ENCODE peak calls at places on chromosomes 13 and 19, in ten cellular contexts. U, Y, A, I, L, E, D, S, B and F are unnamed samples.

GRCh38 chr13:23956106-23956505 is 58.8 kb upstream of the C1QTNF9B start:
- DNase-seq in U (peak; percentile 77), Y (no peak), A (no peak), I (no peak), L (no peak), E (no peak), D (no peak), S (peak; percentile 55), B (no peak), F (no peak)

GRCh38 chr19:16061943-16062342 is 14.4 kb upstream of the TPM4 start:
- DNase-seq in U (no peak), Y (no peak), A (no peak), I (no peak), L (no peak), E (no peak), D (no peak), S (no peak), B (no peak), F (no peak)

GRCh38 chr19:48719263-48720171 is at the start of gene MAMSTR:
- DNase-seq in U (no peak), Y (no peak), A (no peak), I (peak; percentile 30), L (no peak), E (peak; percentile 82), D (peak; percentile 75), S (no peak), B (peak; percentile 57), F (no peak)

GRCh38 chr19:11580665-11581418 is 3.4 kb upstream of the ACP5 start:
- DNase-seq in U (no peak), Y (no peak), A (no peak), I (no peak), L (no peak), E (no peak), D (no peak), S (peak; percentile 8), B (no peak), F (no peak)

GRCh38 chr13:26202365-26202972 is 19.6 kb downstream of the RNF6 start:
- DNase-seq in U (no peak), Y (no peak), A (no peak), I (no peak), L (no peak), E (no peak), D (no peak), S (peak; percentile 64), B (no peak), F (no peak)

GRCh38 chr13:42720116-42720857 is 61.1 kb upstream of the FAM216B start:
- DNase-seq in U (peak; percentile 93), Y (no peak), A (no peak), I (no peak), L (no peak), E (no peak), D (no peak), S (peak; percentile 99), B (peak; percentile 56), F (no peak)

GRCh38 chr19:3108775-3109174 is 14.6 kb downstream of the GNA11 start:
- DNase-seq in U (no peak), Y (no peak), A (peak; percentile 69), I (peak; percentile 53), L (peak; percentile 71), E (peak; percentile 83), D (peak; percentile 80), S (peak; percentile 50), B (peak; percentile 52), F (peak; percentile 9)

GRCh38 chr13:112783946-112784500 is 94.2 kb downstream of the ATP11A start:
- DNase-seq in U (no peak), Y (no peak), A (no peak), I (no peak), L (no peak), E (peak; percentile 82), D (peak; percentile 35), S (no peak), B (peak; percentile 13), F (no peak)

GRCh38 chr19:50288954-50289353 is 40.2 kb downstream of the KCNC3 start:
- DNase-seq in U (no peak), Y (no peak), A (no peak), I (no peak), L (no peak), E (no peak), D (no peak), S (no peak), B (no peak), F (no peak)

GRCh38 chr19:50286443-50286842 is 42.7 kb downstream of the KCNC3 start:
- DNase-seq in U (no peak), Y (no peak), A (no peak), I (no peak), L (no peak), E (no peak), D (no peak), S (no peak), B (no peak), F (no peak)

GRCh38 chr19:50290011-50290410 is 39.2 kb downstream of the KCNC3 start:
- DNase-seq in U (no peak), Y (no peak), A (no peak), I (no peak), L (no peak), E (no peak), D (no peak), S (no peak), B (no peak), F (no peak)

GRCh38 chr19:50287331-50287730 is 41.8 kb downstream of the KCNC3 start:
- DNase-seq in U (no peak), Y (no peak), A (no peak), I (no peak), L (no peak), E (no peak), D (no peak), S (no peak), B (no peak), F (no peak)

DNA sequence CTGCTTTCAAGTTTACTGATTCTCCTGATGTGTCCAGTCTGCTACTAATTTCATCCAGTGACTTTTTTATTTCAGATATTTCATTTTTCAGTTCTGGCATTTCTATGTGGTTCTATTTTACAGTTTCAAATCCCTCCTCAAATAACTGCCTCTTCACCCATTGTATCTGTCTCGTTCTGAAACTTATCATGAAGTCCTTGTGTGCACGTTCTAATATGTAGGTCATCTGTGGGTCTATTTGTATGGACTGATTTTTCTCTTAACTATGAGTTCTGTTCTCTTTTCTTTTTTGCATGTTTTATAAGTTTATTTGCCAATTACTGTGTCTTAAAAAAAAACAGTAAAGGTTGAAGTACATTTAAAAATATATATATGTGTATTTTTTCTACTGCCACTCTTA is 43.3 kb downstream of the KCNC3 start:
- DNase-seq in U (no peak), Y (no peak), A (no peak), I (no peak), L (no peak), E (no peak), D (no peak), S (no peak), B (no peak), F (no peak)
- H3K27ac ChIP-seq in U (no peak overlapping the region), Y (no peak overlapping the region), A (no peak overlapping the region), I (no peak overlapping the region), L (no peak overlapping the region), E (no peak overlapping the region), D (no peak overlapping the region), S (no peak overlapping the region), B (no peak overlapping the region), F (no peak overlapping the region)

DNA sequence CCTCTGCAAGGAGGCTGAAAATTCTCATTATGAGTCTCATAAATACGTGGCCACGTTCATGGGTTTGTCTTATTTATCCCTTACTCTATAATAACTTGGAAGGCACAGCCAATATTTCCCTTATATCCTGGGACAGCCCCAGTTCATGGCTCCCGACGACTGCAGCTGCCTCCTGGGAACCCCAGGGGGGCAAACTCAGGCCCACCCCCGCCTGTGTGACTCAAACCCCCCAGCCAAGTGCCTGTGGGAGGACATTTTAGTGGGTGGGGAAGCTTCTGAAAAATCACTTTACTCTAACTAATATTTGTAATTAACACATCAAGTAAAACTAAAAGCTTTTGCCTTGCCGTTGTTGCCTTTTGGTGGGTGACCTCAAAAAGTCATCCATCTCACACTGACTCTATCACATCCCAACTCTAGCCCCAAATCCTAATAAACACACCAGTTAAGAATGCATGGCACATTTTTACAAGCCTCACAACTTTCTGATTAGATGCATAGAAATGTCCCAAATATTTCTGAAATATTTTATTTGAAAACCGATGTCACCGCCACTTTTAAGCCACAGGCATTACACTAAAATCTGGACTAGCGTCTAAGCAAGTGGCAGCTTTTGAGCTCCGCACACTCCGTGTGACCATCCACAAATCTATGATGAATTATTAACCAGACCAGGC is 14.2 kb downstream of the RASA3 start:
- DNase-seq in U (no peak), Y (no peak), A (no peak), I (no peak), L (no peak), E (peak; percentile 43), D (peak; percentile 45), S (no peak), B (no peak), F (no peak)
- H3K27ac ChIP-seq in U (peak overlapping the region; percentile 98), Y (peak overlapping the region; percentile 72), A (no peak overlapping the region), I (no peak overlapping the region), L (no peak overlapping the region), E (peak overlapping the region; percentile 55), D (peak overlapping the region; percentile 66), S (peak overlapping the region; percentile 99), B (peak overlapping the region; percentile 78), F (no peak overlapping the region)

GRCh38 chr19:17542042-17542441 is 13.4 kb upstream of the COLGALT1 start:
- DNase-seq in U (no peak), Y (no peak), A (no peak), I (no peak), L (no peak), E (no peak), D (no peak), S (no peak), B (no peak), F (no peak)

GRCh38 chr19:17544418-17544817 is 11.0 kb upstream of the COLGALT1 start:
- DNase-seq in U (no peak), Y (no peak), A (no peak), I (no peak), L (no peak), E (no peak), D (no peak), S (no peak), B (no peak), F (no peak)

GRCh38 chr19:17541184-17541759 is 14.2 kb upstream of the COLGALT1 start:
- DNase-seq in U (no peak), Y (no peak), A (no peak), I (no peak), L (no peak), E (no peak), D (no peak), S (no peak), B (no peak), F (no peak)

GRCh38 chr19:17543991-17544390 is 11.5 kb upstream of the COLGALT1 start:
- DNase-seq in U (no peak), Y (no peak), A (no peak), I (no peak), L (no peak), E (no peak), D (no peak), S (no peak), B (no peak), F (no peak)

DNA sequence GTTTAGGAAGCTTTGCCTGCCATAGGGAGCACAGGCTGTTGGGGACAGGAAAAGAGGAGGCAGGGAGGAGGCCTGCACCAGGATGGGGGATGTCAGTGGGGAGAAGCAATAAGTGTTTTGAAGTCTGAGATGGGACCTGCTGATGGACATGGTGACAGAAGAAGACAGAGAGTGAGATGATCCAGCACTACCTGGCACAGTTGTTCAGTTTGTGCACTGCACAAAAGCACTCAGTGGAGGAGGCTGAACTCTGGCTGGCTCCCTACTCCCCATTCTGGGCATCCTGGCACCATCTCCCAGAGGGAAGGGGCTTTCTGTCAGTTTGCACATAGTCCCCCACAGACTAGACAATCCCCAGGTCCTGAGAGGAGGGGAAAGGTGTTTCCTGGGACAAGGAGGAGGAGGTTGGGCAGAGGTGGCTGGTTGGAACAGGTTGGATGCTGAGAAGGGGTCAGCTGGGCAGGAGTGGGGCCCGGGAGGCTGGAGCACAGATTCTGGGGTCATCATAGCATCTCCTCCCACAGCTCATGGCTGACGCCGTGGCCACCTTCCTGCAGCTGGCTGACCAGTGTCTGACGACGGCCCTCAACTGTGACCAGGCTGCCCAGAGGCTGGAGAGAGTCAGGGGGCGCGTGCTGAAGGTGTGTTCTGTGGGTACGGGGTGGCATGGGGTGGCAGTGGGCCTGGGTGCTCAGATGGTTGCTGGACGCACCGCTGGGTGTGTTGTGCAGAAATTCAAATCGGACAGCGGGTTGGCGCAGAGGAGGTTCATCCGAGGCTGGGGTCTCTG is 12.5 kb upstream of the COLGALT1 start:
- DNase-seq in U (no peak), Y (no peak), A (no peak), I (no peak), L (no peak), E (no peak), D (no peak), S (no peak), B (no peak), F (no peak)
- H3K27ac ChIP-seq in U (peak overlapping the region; percentile 2), Y (no peak overlapping the region), A (no peak overlapping the region), I (no peak overlapping the region), L (no peak overlapping the region), E (no peak overlapping the region), D (no peak overlapping the region), S (no peak overlapping the region), B (no peak overlapping the region), F (no peak overlapping the region)

GRCh38 chr19:18057557-18057956 is 29.2 kb downstream of the IL12RB1 start:
- DNase-seq in U (no peak), Y (no peak), A (no peak), I (peak; percentile 24), L (no peak), E (no peak), D (no peak), S (no peak), B (no peak), F (no peak)
- H3K27ac ChIP-seq in U (peak overlapping the region; percentile 72), Y (peak overlapping the region; percentile 62), A (peak overlapping the region; percentile 29), I (peak overlapping the region; percentile 86), L (no peak overlapping the region), E (peak overlapping the region; percentile 79), D (peak overlapping the region; percentile 62), S (no peak overlapping the region), B (peak overlapping the region; percentile 83), F (peak overlapping the region; percentile 91)